ENCODE peak calls at places on chromosomes 4 and X, in seven cellular contexts. M, Z, W, I, F, E and K are unnamed samples.

GRCh38 chr4:68748181-68748981 is 67.4 kb upstream of the UGT2B10 start:
- DNase-seq in M (no peak), Z (no peak), W (no peak), I (no peak), F (no peak), E (no peak), K (no peak)

GRCh38 chrX:107823456-107823855 is 2.2 kb upstream of the MID2 start:
- DNase-seq in M (peak), Z (no peak), W (no peak), I (no peak), F (no peak), E (no peak), K (no peak)

GRCh38 chr4:101584306-101584705 is 206.2 kb upstream of the BANK1 start:
- DNase-seq in M (no peak), Z (no peak), W (no peak), I (no peak), F (no peak), E (no peak), K (no peak)

GRCh38 chr4:47017494-47017893 is 13.9 kb upstream of the GABRB1 start:
- DNase-seq in M (peak), Z (no peak), W (no peak), I (no peak), F (no peak), E (no peak), K (no peak)

GRCh38 chr4:54958236-54958635 is 167.2 kb downstream of the KDR start:
- DNase-seq in M (peak), Z (no peak), W (peak), I (no peak), F (no peak), E (no peak), K (no peak)

GRCh38 chrX:131728295-131729145 is 184.6 kb downstream of the OR13H1 start:
- DNase-seq in M (peak), Z (peak), W (peak), I (no peak), F (no peak), E (peak), K (peak)

GRCh38 chrX:68083510-68083909 is 349.8 kb downstream of the OPHN1 start:
- DNase-seq in M (peak), Z (no peak), W (no peak), I (no peak), F (no peak), E (no peak), K (no peak)

GRCh38 chrX:53223955-53224859 is 800 bp downstream of the KDM5C start:
- DNase-seq in M (peak), Z (peak), W (no peak), I (no peak), F (no peak), E (peak), K (no peak)

GRCh38 chr4:120432451-120432850 is 365.8 kb upstream of the MAD2L1 start:
- DNase-seq in M (no peak), Z (no peak), W (no peak), I (no peak), F (no peak), E (no peak), K (no peak)

GRCh38 chrX:40004916-40005289 is 92.9 kb downstream of the BCOR start:
- DNase-seq in M (no peak), Z (no peak), W (no peak), I (no peak), F (no peak), E (no peak), K (no peak)

GRCh38 chr4:122542411-122543236 is 78.2 kb downstream of the IL21 start:
- DNase-seq in M (peak), Z (no peak), W (no peak), I (no peak), F (no peak), E (no peak), K (no peak)

GRCh38 chr4:153661215-153661822 is 22.8 kb upstream of the TLR2 start:
- DNase-seq in M (no peak), Z (no peak), W (no peak), I (no peak), F (no peak), E (no peak), K (peak)

GRCh38 chrX:70998402-70999027 is 67.6 kb upstream of the SLC7A3 start:
- DNase-seq in M (peak), Z (peak), W (peak), I (peak), F (peak), E (no peak), K (peak)

GRCh38 chr4:176789955-176790354 is 2.8 kb downstream of the VEGFC start:
- DNase-seq in M (peak), Z (no peak), W (no peak), I (peak), F (peak), E (no peak), K (peak)

GRCh38 chr4:967113-968104 is 6.0 kb downstream of the DGKQ start:
- DNase-seq in M (no peak), Z (no peak), W (no peak), I (no peak), F (no peak), E (no peak), K (no peak)

GRCh38 chr4:60637976-60638375 is 562.1 kb upstream of the ADGRL3 start:
- DNase-seq in M (no peak), Z (no peak), W (no peak), I (no peak), F (no peak), E (no peak), K (no peak)

GRCh38 chr4:139184129-139184528 is 7.1 kb upstream of the ELF2 start:
- DNase-seq in M (peak), Z (no peak), W (no peak), I (no peak), F (no peak), E (no peak), K (peak)

GRCh38 chr4:11182031-11182430 is 246.7 kb downstream of the HS3ST1 start:
- DNase-seq in M (no peak), Z (no peak), W (no peak), I (no peak), F (no peak), E (no peak), K (no peak)

GRCh38 chr4:98377626-98378025 is 116.4 kb downstream of the RAP1GDS1 start:
- DNase-seq in M (peak), Z (no peak), W (no peak), I (no peak), F (no peak), E (no peak), K (no peak)

GRCh38 chr4:23866450-23866849 is 23.4 kb downstream of the PPARGC1A start:
- DNase-seq in M (no peak), Z (no peak), W (no peak), I (no peak), F (no peak), E (no peak), K (no peak)